ENCODE peak calls at places on chromosomes 12 and 14, in nine cellular contexts. One of them, this sample, is unnamed.

GRCh38 chr12:30447061-30447750 is 248.5 kb downstream of the IPO8 start:
- DNase-seq in NCI-H1092 treated with DMSO at 0.1 percent for 48 hours: no peak
- DNase-seq in bronchial epithelial cell: no peak
- DNase-seq in hippocampal formation: no peak
- DNase-seq in putamen: no peak
- DNase-seq in T-helper 17 cell: no peak
- DNase-seq in naive thymus-derived CD4-positive, alpha-beta T cell: no peak
- DNase-seq in stimulated activated CD4-positive, alpha-beta T cell treated with anti-CD3 and anti-CD28 coated beads, Interleukin-1b, Interleukin-23, amount 100 ng/mL, for 48 hours: no peak
- DNase-seq in AG20443: no peak
- DNase-seq in this sample: no peak

GRCh38 chr12:130026608-130027176 is 122.9 kb upstream of the TMEM132D start:
- DNase-seq in NCI-H1092 treated with DMSO at 0.1 percent for 48 hours: peak
- DNase-seq in bronchial epithelial cell: peak
- DNase-seq in hippocampal formation: no peak
- DNase-seq in putamen: no peak
- DNase-seq in T-helper 17 cell: no peak
- DNase-seq in naive thymus-derived CD4-positive, alpha-beta T cell: peak
- DNase-seq in stimulated activated CD4-positive, alpha-beta T cell treated with anti-CD3 and anti-CD28 coated beads, Interleukin-1b, Interleukin-23, amount 100 ng/mL, for 48 hours: peak
- DNase-seq in AG20443: no peak
- DNase-seq in this sample: peak

GRCh38 chr14:73472182-73473114 is 14.1 kb upstream of the NUMB start:
- DNase-seq in NCI-H1092 treated with DMSO at 0.1 percent for 48 hours: peak
- DNase-seq in bronchial epithelial cell: peak
- DNase-seq in hippocampal formation: peak
- DNase-seq in putamen: peak
- DNase-seq in T-helper 17 cell: no peak
- DNase-seq in naive thymus-derived CD4-positive, alpha-beta T cell: peak
- DNase-seq in stimulated activated CD4-positive, alpha-beta T cell treated with anti-CD3 and anti-CD28 coated beads, Interleukin-1b, Interleukin-23, amount 100 ng/mL, for 48 hours: no peak
- DNase-seq in AG20443: peak
- DNase-seq in this sample: no peak

GRCh38 chr12:14454098-14454907 is 88.8 kb downstream of the ATF7IP start:
- DNase-seq in NCI-H1092 treated with DMSO at 0.1 percent for 48 hours: peak
- DNase-seq in bronchial epithelial cell: peak
- DNase-seq in hippocampal formation: no peak
- DNase-seq in putamen: no peak
- DNase-seq in T-helper 17 cell: no peak
- DNase-seq in naive thymus-derived CD4-positive, alpha-beta T cell: peak
- DNase-seq in stimulated activated CD4-positive, alpha-beta T cell treated with anti-CD3 and anti-CD28 coated beads, Interleukin-1b, Interleukin-23, amount 100 ng/mL, for 48 hours: peak
- DNase-seq in AG20443: peak
- DNase-seq in this sample: peak

GRCh38 chr12:27382126-27382795 is 49.6 kb downstream of the BMAL2 start:
- DNase-seq in NCI-H1092 treated with DMSO at 0.1 percent for 48 hours: no peak
- DNase-seq in bronchial epithelial cell: no peak
- DNase-seq in hippocampal formation: no peak
- DNase-seq in putamen: no peak
- DNase-seq in T-helper 17 cell: no peak
- DNase-seq in naive thymus-derived CD4-positive, alpha-beta T cell: no peak
- DNase-seq in stimulated activated CD4-positive, alpha-beta T cell treated with anti-CD3 and anti-CD28 coated beads, Interleukin-1b, Interleukin-23, amount 100 ng/mL, for 48 hours: no peak
- DNase-seq in AG20443: peak
- DNase-seq in this sample: no peak

GRCh38 chr14:65015391-65015790 is 28.7 kb downstream of the FNTB start:
- DNase-seq in NCI-H1092 treated with DMSO at 0.1 percent for 48 hours: no peak
- DNase-seq in bronchial epithelial cell: no peak
- DNase-seq in hippocampal formation: peak
- DNase-seq in putamen: peak
- DNase-seq in T-helper 17 cell: no peak
- DNase-seq in naive thymus-derived CD4-positive, alpha-beta T cell: no peak
- DNase-seq in stimulated activated CD4-positive, alpha-beta T cell treated with anti-CD3 and anti-CD28 coated beads, Interleukin-1b, Interleukin-23, amount 100 ng/mL, for 48 hours: no peak
- DNase-seq in AG20443: no peak
- DNase-seq in this sample: no peak

GRCh38 chr12:55983229-55983849 is 9.5 kb downstream of the RAB5B start:
- DNase-seq in NCI-H1092 treated with DMSO at 0.1 percent for 48 hours: no peak
- DNase-seq in bronchial epithelial cell: no peak
- DNase-seq in hippocampal formation: no peak
- DNase-seq in putamen: no peak
- DNase-seq in T-helper 17 cell: no peak
- DNase-seq in naive thymus-derived CD4-positive, alpha-beta T cell: no peak
- DNase-seq in stimulated activated CD4-positive, alpha-beta T cell treated with anti-CD3 and anti-CD28 coated beads, Interleukin-1b, Interleukin-23, amount 100 ng/mL, for 48 hours: no peak
- DNase-seq in AG20443: no peak
- DNase-seq in this sample: no peak

GRCh38 chr12:15580431-15580830 is 208.8 kb downstream of the EPS8 start:
- DNase-seq in NCI-H1092 treated with DMSO at 0.1 percent for 48 hours: no peak
- DNase-seq in bronchial epithelial cell: no peak
- DNase-seq in hippocampal formation: no peak
- DNase-seq in putamen: no peak
- DNase-seq in T-helper 17 cell: peak
- DNase-seq in naive thymus-derived CD4-positive, alpha-beta T cell: peak
- DNase-seq in stimulated activated CD4-positive, alpha-beta T cell treated with anti-CD3 and anti-CD28 coated beads, Interleukin-1b, Interleukin-23, amount 100 ng/mL, for 48 hours: no peak
- DNase-seq in AG20443: no peak
- DNase-seq in this sample: no peak

GRCh38 chr12:108629824-108630476 is 3.7 kb downstream of the SELPLG start:
- DNase-seq in NCI-H1092 treated with DMSO at 0.1 percent for 48 hours: no peak
- DNase-seq in bronchial epithelial cell: peak
- DNase-seq in hippocampal formation: no peak
- DNase-seq in putamen: no peak
- DNase-seq in T-helper 17 cell: peak
- DNase-seq in naive thymus-derived CD4-positive, alpha-beta T cell: peak
- DNase-seq in stimulated activated CD4-positive, alpha-beta T cell treated with anti-CD3 and anti-CD28 coated beads, Interleukin-1b, Interleukin-23, amount 100 ng/mL, for 48 hours: peak
- DNase-seq in AG20443: peak
- DNase-seq in this sample: peak